ENCODE peak calls at places on chromosomes 2 and 18, in four cellular contexts. J is CD8-positive, alpha-beta T cell; D is COR-L47; M is endothelial cell. N is an unnamed sample.
A peak's percentile ranks its signal among the peaks of the same experiment; 100 is the strongest.

GRCh38 chr2:198016244-198016643 is 211.9 kb downstream of the PLCL1 start:
- DNase-seq in M (no peak), J (no peak), D (no peak), N (no peak)

GRCh38 chr2:236619910-236620612 is 50.4 kb downstream of the ACKR3 start:
- DNase-seq in M (no peak), D (no peak), J (no peak), N (no peak)

GRCh38 chr2:135820003-135820618 is 16.9 kb downstream of the LCT start:
- DNase-seq in M (no peak), J (peak; percentile 64), D (no peak), N (no peak)

GRCh38 chr18:46374850-46375249 is 270.7 kb downstream of the HAUS1 start:
- DNase-seq in D (no peak), J (no peak), M (no peak), N (peak; percentile 80)

GRCh38 chr2:176638167-176639015 is 369.1 kb downstream of the MTX2 start:
- DNase-seq in M (peak; percentile 78), J (peak; percentile 37), D (peak; percentile 68), N (peak; percentile 64)

GRCh38 chr18:73827801-73828200 is 319.8 kb downstream of the FBXO15 start:
- DNase-seq in M (no peak), J (no peak), D (no peak), N (no peak)

GRCh38 chr2:29115797-29116781 is 874 bp downstream of the CLIP4 start:
- DNase-seq in D (peak; percentile 22), J (peak; percentile 57), M (no peak), N (peak; percentile 23)

GRCh38 chr18:8368490-8369217 is 240.6 kb upstream of the RAB12 start:
- DNase-seq in D (no peak), M (no peak), J (no peak), N (no peak)

GRCh38 chr2:217386041-217386440 is 526.2 kb upstream of the TNP1 start:
- DNase-seq in J (no peak), M (no peak), D (no peak), N (no peak)

GRCh38 chr2:183162362-183162761 is 38.1 kb downstream of the NUP35 start:
- DNase-seq in M (no peak), D (no peak), J (no peak), N (no peak)